ENCODE peak calls at places on chromosome 18, in eight cellular contexts. V, B, I, Q, C, F, S and D are unnamed samples.

GRCh38 chr18:46641917-46642316 is 15.1 kb downstream of the LOXHD1 start:
- DNase-seq in Q (no peak), B (no peak), I (peak), C (no peak), V (no peak), S (no peak), F (no peak), D (peak)

GRCh38 chr18:21393986-21394385 is 152.0 kb downstream of the GREB1L start:
- DNase-seq in I (no peak), Q (no peak), C (no peak), S (no peak), F (no peak), B (no peak), V (no peak), D (no peak)

GRCh38 chr18:74522635-74523548 is 11.4 kb upstream of the CNDP1 start:
- DNase-seq in Q (no peak), S (no peak), F (no peak), I (no peak), V (no peak), B (no peak), C (no peak), D (no peak)

GRCh38 chr18:32803571-32803970 is 30.7 kb upstream of the KLHL14 start:
- DNase-seq in Q (no peak), V (no peak), S (peak), C (no peak), I (no peak), F (no peak), B (no peak), D (no peak)

GRCh38 chr18:31189757-31190156 is 27.1 kb upstream of the DSC1 start:
- DNase-seq in F (no peak), C (no peak), S (no peak), I (no peak), Q (no peak), V (no peak), B (no peak), D (no peak)

GRCh38 chr18:58091099-58091611 is 47.1 kb downstream of the NEDD4L start:
- DNase-seq in Q (no peak), I (no peak), S (no peak), C (no peak), V (no peak), B (no peak), F (no peak), D (no peak)

GRCh38 chr18:21439453-21439852 is 161.1 kb downstream of the ESCO1 start:
- DNase-seq in B (no peak), Q (no peak), S (no peak), V (no peak), F (no peak), I (peak), C (peak), D (peak)

GRCh38 chr18:41828137-41828536 is 126.9 kb upstream of the PIK3C3 start:
- DNase-seq in B (no peak), C (no peak), S (no peak), Q (no peak), I (no peak), F (no peak), V (no peak), D (no peak)

GRCh38 chr18:77004555-77005380 is 127.8 kb downstream of the MBP start:
- DNase-seq in F (no peak), I (no peak), C (no peak), B (no peak), Q (no peak), S (no peak), V (no peak), D (no peak)

GRCh38 chr18:76672627-76673026 is 149.7 kb upstream of the ZNF236 start:
- DNase-seq in Q (no peak), S (no peak), I (peak), F (no peak), B (no peak), V (no peak), C (no peak), D (no peak)

GRCh38 chr18:48780151-48781001 is 170.4 kb downstream of the SMAD7 start:
- DNase-seq in B (no peak), I (peak), Q (no peak), V (no peak), F (no peak), S (no peak), C (no peak), D (peak)

GRCh38 chr18:35635171-35635570 is 53.6 kb downstream of the GALNT1 start:
- DNase-seq in F (no peak), C (no peak), B (no peak), V (no peak), S (no peak), Q (no peak), I (peak), D (peak)

GRCh38 chr18:54415086-54415485 is 57.4 kb downstream of the C18orf54 start:
- DNase-seq in S (no peak), V (no peak), F (no peak), I (no peak), C (no peak), B (no peak), Q (no peak), D (no peak)

GRCh38 chr18:28789460-28789859 is 612.5 kb upstream of the CDH2 start:
- DNase-seq in F (peak), S (no peak), V (no peak), I (no peak), Q (no peak), B (no peak), C (no peak), D (no peak)

GRCh38 chr18:69109686-69110085 is 291.0 kb upstream of the DOK6 start:
- DNase-seq in S (no peak), B (no peak), C (no peak), F (no peak), I (peak), Q (no peak), V (no peak), D (peak)

GRCh38 chr18:3771121-3771971 is 321.4 kb downstream of the TGIF1 start:
- DNase-seq in B (peak), S (peak), Q (peak), F (peak), C (peak), I (peak), V (peak), D (peak)

GRCh38 chr18:75124967-75125358 is 84.0 kb downstream of the PTGR3 start:
- DNase-seq in I (no peak), Q (no peak), B (no peak), C (no peak), V (no peak), F (no peak), S (no peak), D (no peak)

GRCh38 chr18:34659579-34660517 is 50.2 kb upstream of the DTNA start:
- DNase-seq in B (peak), V (no peak), S (peak), Q (no peak), I (peak), C (peak), F (peak), D (peak)

GRCh38 chr18:55338955-55339662 is 248.9 kb downstream of the TCF4 start:
- DNase-seq in I (peak), F (no peak), V (no peak), C (no peak), B (no peak), Q (no peak), S (no peak), D (peak)

GRCh38 chr18:62781262-62781661 is 65.9 kb downstream of the PHLPP1 start:
- DNase-seq in S (no peak), B (no peak), V (no peak), I (no peak), Q (no peak), F (no peak), C (no peak), D (no peak)

GRCh38 chr18:35099911-35100310 is 58.7 kb downstream of the MAPRE2 start:
- DNase-seq in Q (no peak), S (no peak), C (no peak), V (no peak), B (no peak), I (peak), F (no peak), D (no peak)

GRCh38 chr18:79068299-79068945 is 772 bp upstream of the ATP9B start:
- DNase-seq in S (no peak), F (peak), I (peak), V (no peak), B (no peak), C (no peak), Q (no peak), D (peak)

GRCh38 chr18:44411971-44412370 is 268.7 kb upstream of the SETBP1 start:
- DNase-seq in B (no peak), F (no peak), Q (no peak), I (no peak), V (no peak), S (no peak), C (no peak), D (no peak)

GRCh38 chr18:77112161-77112801 is 20.3 kb downstream of the MBP start:
- DNase-seq in F (no peak), V (peak), Q (no peak), B (no peak), I (no peak), C (no peak), S (no peak), D (no peak)

GRCh38 chr18:31819106-31819924 is 58.6 kb upstream of the SLC25A52 start:
- DNase-seq in C (peak), S (peak), B (peak), F (peak), I (peak), V (no peak), Q (no peak), D (peak)

GRCh38 chr18:45628979-45629958 is 14.0 kb downstream of the SLC14A2 start:
- DNase-seq in C (no peak), B (no peak), S (no peak), Q (no peak), I (peak), F (no peak), V (no peak), D (peak)

GRCh38 chr18:62030091-62030985 is 137.5 kb upstream of the RNF152 start:
- DNase-seq in C (peak), V (no peak), I (peak), F (no peak), B (no peak), Q (no peak), S (no peak), D (no peak)

GRCh38 chr18:44198296-44199284 is 482.1 kb upstream of the SETBP1 start:
- DNase-seq in F (no peak), C (no peak), Q (no peak), I (no peak), V (no peak), B (no peak), S (no peak), D (no peak)

GRCh38 chr18:11783716-11784331 is 67.4 kb upstream of the CHMP1B start:
- DNase-seq in F (no peak), C (no peak), V (no peak), Q (no peak), S (no peak), I (no peak), B (no peak), D (no peak)

GRCh38 chr18:48222118-48222517 is 187.1 kb downstream of the ZBTB7C start:
- DNase-seq in V (no peak), F (no peak), I (peak), Q (no peak), C (no peak), B (peak), S (no peak), D (no peak)

GRCh38 chr18:8946046-8946838 is 156.3 kb upstream of the NDUFV2 start:
- DNase-seq in Q (no peak), F (no peak), S (no peak), V (no peak), I (peak), C (peak), B (no peak), D (peak)